ENCODE peak calls at places on chromosomes 3 and 15, in four cellular contexts. T is prostate gland; X is stimulated activated CD4-positive, alpha-beta T cell treated with anti-CD3 and anti-CD28 coated beads, Interleukin-1b, Interleukin-23, amount 100 ng/mL, for 1 hour; O is Ammon's horn. V is an unnamed sample.

GRCh38 chr15:84878504-84878903 is 6.0 kb upstream of the SLC28A1 start:
- DNase-seq in O (peak), T (peak), X (peak), V (peak)

GRCh38 chr15:69082041-69082502 is 67.6 kb downstream of the NOX5 start:
- DNase-seq in O (no peak), X (no peak), T (no peak), V (peak)

GRCh38 chr3:14222457-14222856 is 43.8 kb downstream of the LSM3 start:
- DNase-seq in X (no peak), O (no peak), T (no peak), V (no peak)

GRCh38 chr3:28726840-28727239 is 378.2 kb upstream of the AZI2 start:
- DNase-seq in X (no peak), O (no peak), T (no peak), V (peak)

GRCh38 chr3:171825222-171825828 is 15.0 kb upstream of the PLD1 start:
- DNase-seq in T (no peak), X (no peak), O (no peak), V (no peak)

GRCh38 chr3:56125358-56126005 is 342.8 kb downstream of the ERC2 start:
- DNase-seq in T (no peak), X (no peak), O (no peak), V (no peak)

GRCh38 chr3:45441570-45442313 is 53.4 kb downstream of the LARS2 start:
- DNase-seq in O (no peak), T (no peak), X (no peak), V (no peak)

GRCh38 chr3:181581651-181582050 is 130.1 kb upstream of the SOX2 start:
- DNase-seq in T (no peak), O (no peak), X (no peak), V (no peak)

GRCh38 chr3:179333084-179333483 is 10.3 kb downstream of the ZNF639 start:
- DNase-seq in O (no peak), T (no peak), X (no peak), V (no peak)

GRCh38 chr3:185328324-185329004 is 34.5 kb upstream of the MAP3K13 start:
- DNase-seq in T (no peak), O (no peak), X (no peak), V (no peak)

GRCh38 chr3:143120716-143121239 is 1.2 kb downstream of the CHST2 start:
- DNase-seq in O (peak), T (no peak), X (peak), V (peak)

GRCh38 chr3:132253262-132253878 is 63.8 kb upstream of the ACP3 start:
- DNase-seq in X (no peak), O (peak), T (peak), V (peak)

GRCh38 chr3:169529013-169529412 is 134.5 kb downstream of the MECOM start:
- DNase-seq in O (no peak), X (no peak), T (no peak), V (no peak)

GRCh38 chr15:44883219-44883900 is 73.1 kb upstream of the TERB2 start:
- DNase-seq in T (no peak), O (no peak), X (no peak), V (no peak)

GRCh38 chr3:73175698-73176097 is 114.2 kb downstream of the EBLN2 start:
- DNase-seq in X (no peak), O (no peak), T (no peak), V (no peak)

GRCh38 chr3:89061257-89061656 is 46.2 kb upstream of the EPHA3 start:
- DNase-seq in X (no peak), T (no peak), O (no peak), V (no peak)

GRCh38 chr15:74203914-74204431 is 1.4 kb upstream of the STRA6 start:
- DNase-seq in X (no peak), O (no peak), T (no peak), V (no peak)

GRCh38 chr3:178420033-178420432 is 116.2 kb upstream of the KCNMB2 start:
- DNase-seq in X (no peak), T (no peak), O (no peak), V (no peak)

GRCh38 chr3:71069797-71070196 is 513.7 kb downstream of the FOXP1 start:
- DNase-seq in O (peak), X (peak), T (peak), V (peak)

GRCh38 chr15:45101749-45102148 is 12.2 kb downstream of the DUOX2 start:
- DNase-seq in X (no peak), T (no peak), O (no peak), V (no peak)

GRCh38 chr3:171875923-171876412 is 32.8 kb downstream of the TMEM212 start:
- DNase-seq in O (no peak), X (no peak), T (no peak), V (no peak)

GRCh38 chr15:96767703-96768434 is 437.4 kb downstream of the NR2F2 start:
- DNase-seq in O (no peak), T (no peak), X (no peak), V (no peak)

V was measured in pons.